ENCODE peak calls at places on chromosomes 12 and 14, in five cellular contexts. F, G, D, B and A are unnamed samples.

GRCh38 chr12:7101694-7102131 is 7.3 kb downstream of the C1RL start:
- DNase-seq in F (no peak), G (no peak), D (no peak), B (no peak), A (no peak)

GRCh38 chr12:57047981-57048380 is 1.9 kb downstream of the MYO1A start:
- DNase-seq in F (no peak), G (no peak), D (no peak), B (peak; percentile 71), A (peak; percentile 44)

GRCh38 chr14:45251912-45252311 is 1.1 kb downstream of the MIS18BP1 start:
- DNase-seq in F (no peak), G (peak; percentile 35), D (no peak), B (no peak), A (no peak)

GRCh38 chr12:81381951-81382350 is 304.1 kb downstream of the ACSS3 start:
- DNase-seq in F (no peak), G (no peak), D (no peak), B (no peak), A (no peak)

GRCh38 chr14:102344084-102344483 is 18.6 kb downstream of the CINP start:
- DNase-seq in F (no peak), G (no peak), D (no peak), B (no peak), A (no peak)

GRCh38 chr12:51368640-51369517 is 22.3 kb downstream of the GALNT6 start:
- DNase-seq in F (peak; percentile 56), G (peak; percentile 65), D (no peak), B (no peak), A (peak; percentile 55)

GRCh38 chr12:110689601-110690430 is 901 bp upstream of the HVCN1 start:
- DNase-seq in F (no peak), G (no peak), D (no peak), B (no peak), A (no peak)

GRCh38 chr14:57982802-57983201 is 116.9 kb upstream of the SLC35F4 start:
- DNase-seq in F (no peak), G (no peak), D (no peak), B (no peak), A (no peak)

GRCh38 chr12:8037046-8037663 is 4.6 kb downstream of the FOXJ2 start:
- DNase-seq in F (no peak), G (no peak), D (no peak), B (no peak), A (no peak)

GRCh38 chr14:103372552-103373304 is 12.5 kb upstream of the MARK3 start:
- DNase-seq in F (no peak), G (peak; percentile 77), D (no peak), B (peak; percentile 86), A (peak; percentile 82)

GRCh38 chr12:104303538-104304151 is at the start of gene EID3:
- DNase-seq in F (peak; percentile 86), G (peak; percentile 88), D (peak; percentile 82), B (no peak), A (peak; percentile 46)

GRCh38 chr12:10551375-10551774 is 45.7 kb downstream of the EIF2S3B start:
- DNase-seq in F (no peak), G (no peak), D (no peak), B (no peak), A (no peak)

GRCh38 chr12:89636776-89637160 is 71.9 kb downstream of the ATP2B1 start:
- DNase-seq in F (no peak), G (no peak), D (no peak), B (no peak), A (no peak)

GRCh38 chr14:99768381-99768780 is 24.8 kb upstream of the EML1 start:
- DNase-seq in F (no peak), G (no peak), D (no peak), B (no peak), A (no peak)

GRCh38 chr12:91256471-91256870 is 73.9 kb upstream of the DCN start:
- DNase-seq in F (no peak), G (no peak), D (no peak), B (no peak), A (no peak)

GRCh38 chr12:55965941-55966407 is at the start of gene PMEL:
- DNase-seq in F (no peak), G (peak; percentile 20), D (no peak), B (peak; percentile 25), A (no peak)

GRCh38 chr12:9869307-9870161 is at the start of gene CLEC2B:
- DNase-seq in F (no peak), G (peak; percentile 60), D (no peak), B (no peak), A (peak; percentile 48)

GRCh38 chr12:13592063-13592942 is 389.1 kb downstream of the GRIN2B start:
- DNase-seq in F (no peak), G (no peak), D (no peak), B (no peak), A (no peak)

GRCh38 chr12:10618338-10618987 is 5.1 kb upstream of the MAGOHB start:
- DNase-seq in F (no peak), G (peak; percentile 86), D (no peak), B (peak; percentile 38), A (peak; percentile 75)

GRCh38 chr14:69951263-69951662 is 72.0 kb downstream of the SMOC1 start:
- DNase-seq in F (no peak), G (no peak), D (no peak), B (no peak), A (no peak)

GRCh38 chr14:99221445-99221844 is 50.6 kb downstream of the BCL11B start:
- DNase-seq in F (no peak), G (no peak), D (no peak), B (no peak), A (no peak)

GRCh38 chr14:95389471-95390011 is 69.8 kb upstream of the CLMN start:
- DNase-seq in F (no peak), G (no peak), D (no peak), B (no peak), A (no peak)

GRCh38 chr12:9340422-9341259 is 132.4 kb upstream of the PZP start:
- DNase-seq in F (no peak), G (no peak), D (no peak), B (no peak), A (no peak)